ENCODE peak calls at places on chromosomes 4 and X, in six cellular contexts. One of them, this sample, is unnamed. For H3K36me3, the result is how much of the 10 kb centered on the place peaks cover.

GRCh38 chrX:123190096-123190495 is 6.0 kb downstream of the GRIA3 start:
- DNase-seq in Peyer's patch: no peak
- DNase-seq in colonic mucosa: no peak
- DNase-seq in kidney: no peak
- DNase-seq in spleen: no peak
- DNase-seq in CD8-positive, alpha-beta memory T cell: no peak
- DNase-seq in this sample: no peak

GRCh38 chrX:120769576-120770341 is 105.9 kb downstream of the CT47B1 start:
- DNase-seq in Peyer's patch: no peak
- DNase-seq in colonic mucosa: no peak
- DNase-seq in kidney: no peak
- DNase-seq in spleen: no peak
- DNase-seq in CD8-positive, alpha-beta memory T cell: no peak
- DNase-seq in this sample: no peak

GRCh38 chrX:10542549-10542948 is 77.8 kb downstream of the MID1 start:
- DNase-seq in Peyer's patch: no peak
- DNase-seq in colonic mucosa: no peak
- DNase-seq in kidney: no peak
- DNase-seq in spleen: no peak
- DNase-seq in CD8-positive, alpha-beta memory T cell: no peak
- DNase-seq in this sample: no peak

GRCh38 chr4:111788046-111788642 is 357.1 kb upstream of the FAM241A start:
- DNase-seq in Peyer's patch: no peak
- DNase-seq in colonic mucosa: no peak
- DNase-seq in kidney: no peak
- DNase-seq in spleen: no peak
- DNase-seq in CD8-positive, alpha-beta memory T cell: no peak
- DNase-seq in this sample: no peak

GRCh38 chr4:151553874-151554273 is 144.9 kb downstream of the FHIP1A start:
- DNase-seq in Peyer's patch: peak
- DNase-seq in colonic mucosa: peak
- DNase-seq in kidney: no peak
- DNase-seq in spleen: no peak
- DNase-seq in CD8-positive, alpha-beta memory T cell: no peak
- DNase-seq in this sample: no peak

GRCh38 chr4:1978741-1979476 is 29.9 kb downstream of the NELFA start:
- DNase-seq in Peyer's patch: no peak
- DNase-seq in colonic mucosa: no peak
- DNase-seq in kidney: peak
- DNase-seq in spleen: peak
- DNase-seq in CD8-positive, alpha-beta memory T cell: no peak
- DNase-seq in this sample: no peak

GRCh38 chr4:148790691-148791090 is 348.5 kb upstream of the NR3C2 start:
- DNase-seq in Peyer's patch: no peak
- DNase-seq in colonic mucosa: no peak
- DNase-seq in kidney: no peak
- DNase-seq in spleen: no peak
- DNase-seq in CD8-positive, alpha-beta memory T cell: no peak
- DNase-seq in this sample: no peak

GRCh38 chrX:14529288-14529989 is at the start of gene GLRA2:
- DNase-seq in Peyer's patch: peak
- DNase-seq in colonic mucosa: peak
- DNase-seq in kidney: no peak
- DNase-seq in spleen: no peak
- DNase-seq in CD8-positive, alpha-beta memory T cell: no peak
- DNase-seq in this sample: no peak

GRCh38 chrX:70554081-70554480 is 109.4 kb downstream of the DLG3 start:
- DNase-seq in Peyer's patch: no peak
- DNase-seq in colonic mucosa: no peak
- DNase-seq in kidney: no peak
- DNase-seq in spleen: no peak
- DNase-seq in CD8-positive, alpha-beta memory T cell: no peak
- DNase-seq in this sample: no peak

GRCh38 chrX:13797512-13797911 is 19.4 kb downstream of the GPM6B start:
- DNase-seq in Peyer's patch: no peak
- DNase-seq in colonic mucosa: no peak
- DNase-seq in kidney: no peak
- DNase-seq in spleen: no peak
- DNase-seq in CD8-positive, alpha-beta memory T cell: no peak
- DNase-seq in this sample: no peak

DNA sequence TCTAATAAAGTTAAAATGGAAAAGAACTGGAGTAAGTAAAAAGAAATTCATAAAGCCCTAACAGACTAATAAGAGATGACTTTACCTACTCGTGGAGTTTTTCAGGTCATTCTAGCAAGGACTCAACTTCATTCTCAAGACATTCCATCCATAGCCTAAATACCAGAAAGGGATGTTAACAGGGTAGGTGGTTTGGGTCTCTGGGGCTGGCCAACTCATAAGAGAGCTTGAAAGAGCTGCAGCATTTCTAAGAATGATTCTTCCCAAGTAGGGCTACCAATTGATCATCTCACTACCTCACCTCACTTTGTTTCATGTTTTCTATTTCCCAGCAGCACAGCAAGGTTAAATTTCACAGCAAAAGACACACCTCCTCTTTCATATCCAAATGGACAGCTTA is 614.7 kb upstream of the DIPK2B start:
- DNase-seq in Peyer's patch: no peak
- DNase-seq in colonic mucosa: no peak
- DNase-seq in kidney: no peak
- DNase-seq in spleen: no peak
- DNase-seq in CD8-positive, alpha-beta memory T cell: no peak
- DNase-seq in this sample: no peak
- H3K27ac ChIP-seq in Peyer's patch: no peak
- H3K27ac ChIP-seq in colonic mucosa: no peak
- H3K27ac ChIP-seq in kidney: no peak
- H3K27ac ChIP-seq in spleen: no peak
- H3K27ac ChIP-seq in CD8-positive, alpha-beta memory T cell: no peak
- H3K27ac ChIP-seq in this sample: no peak

GRCh38 chr4:7767526-7767925 is 172.1 kb downstream of the AFAP1 start:
- DNase-seq in Peyer's patch: no peak
- DNase-seq in colonic mucosa: no peak
- DNase-seq in kidney: no peak
- DNase-seq in spleen: peak
- DNase-seq in CD8-positive, alpha-beta memory T cell: no peak
- DNase-seq in this sample: no peak

GRCh38 chr4:7765676-7766075 is 174.0 kb downstream of the AFAP1 start:
- DNase-seq in Peyer's patch: no peak
- DNase-seq in colonic mucosa: no peak
- DNase-seq in kidney: peak
- DNase-seq in spleen: peak
- DNase-seq in CD8-positive, alpha-beta memory T cell: no peak
- DNase-seq in this sample: no peak

GRCh38 chr4:7767966-7768365 is 171.7 kb downstream of the AFAP1 start:
- DNase-seq in Peyer's patch: no peak
- DNase-seq in colonic mucosa: no peak
- DNase-seq in kidney: no peak
- DNase-seq in spleen: peak
- DNase-seq in CD8-positive, alpha-beta memory T cell: no peak
- DNase-seq in this sample: no peak

GRCh38 chr4:7766086-7766485 is 173.6 kb downstream of the AFAP1 start:
- DNase-seq in Peyer's patch: no peak
- DNase-seq in colonic mucosa: no peak
- DNase-seq in kidney: no peak
- DNase-seq in spleen: peak
- DNase-seq in CD8-positive, alpha-beta memory T cell: no peak
- DNase-seq in this sample: no peak

GRCh38 chr4:7766661-7767345 is 172.9 kb downstream of the AFAP1 start:
- DNase-seq in Peyer's patch: no peak
- DNase-seq in colonic mucosa: no peak
- DNase-seq in kidney: no peak
- DNase-seq in spleen: peak
- DNase-seq in CD8-positive, alpha-beta memory T cell: no peak
- DNase-seq in this sample: no peak
- H3K36me3 ChIP-seq in Peyer's patch: half or more
- H3K36me3 ChIP-seq in colonic mucosa: under half
- H3K36me3 ChIP-seq in kidney: under half
- H3K36me3 ChIP-seq in spleen: under half
- H3K36me3 ChIP-seq in CD8-positive, alpha-beta memory T cell: under half
- H3K36me3 ChIP-seq in this sample: under half

GRCh38 chrX:74249963-74250362 is 54.0 kb upstream of the ZCCHC13 start:
- DNase-seq in Peyer's patch: no peak
- DNase-seq in colonic mucosa: peak
- DNase-seq in kidney: no peak
- DNase-seq in spleen: no peak
- DNase-seq in CD8-positive, alpha-beta memory T cell: no peak
- DNase-seq in this sample: no peak

GRCh38 chrX:74248889-74249288 is 55.1 kb upstream of the ZCCHC13 start:
- DNase-seq in Peyer's patch: no peak
- DNase-seq in colonic mucosa: peak
- DNase-seq in kidney: no peak
- DNase-seq in spleen: no peak
- DNase-seq in CD8-positive, alpha-beta memory T cell: no peak
- DNase-seq in this sample: no peak

GRCh38 chrX:74246524-74246923 is 57.5 kb upstream of the ZCCHC13 start:
- DNase-seq in Peyer's patch: no peak
- DNase-seq in colonic mucosa: no peak
- DNase-seq in kidney: no peak
- DNase-seq in spleen: no peak
- DNase-seq in CD8-positive, alpha-beta memory T cell: no peak
- DNase-seq in this sample: no peak

GRCh38 chrX:74250574-74250973 is 53.4 kb upstream of the ZCCHC13 start:
- DNase-seq in Peyer's patch: no peak
- DNase-seq in colonic mucosa: no peak
- DNase-seq in kidney: no peak
- DNase-seq in spleen: no peak
- DNase-seq in CD8-positive, alpha-beta memory T cell: no peak
- DNase-seq in this sample: no peak

GRCh38 chrX:74251006-74251930 is 52.7 kb upstream of the ZCCHC13 start:
- DNase-seq in Peyer's patch: peak
- DNase-seq in colonic mucosa: peak
- DNase-seq in kidney: no peak
- DNase-seq in spleen: no peak
- DNase-seq in CD8-positive, alpha-beta memory T cell: no peak
- DNase-seq in this sample: no peak
- H3K27ac ChIP-seq in Peyer's patch: no peak
- H3K27ac ChIP-seq in colonic mucosa: peak
- H3K27ac ChIP-seq in kidney: peak
- H3K27ac ChIP-seq in spleen: peak
- H3K27ac ChIP-seq in CD8-positive, alpha-beta memory T cell: no peak
- H3K27ac ChIP-seq in this sample: peak

GRCh38 chrX:53379008-53379710 is 43.3 kb downstream of the SMC1A start:
- DNase-seq in Peyer's patch: no peak
- DNase-seq in colonic mucosa: no peak
- DNase-seq in kidney: no peak
- DNase-seq in spleen: no peak
- DNase-seq in CD8-positive, alpha-beta memory T cell: no peak
- DNase-seq in this sample: no peak
- H3K36me3 ChIP-seq in Peyer's patch: under half
- H3K36me3 ChIP-seq in colonic mucosa: under half
- H3K36me3 ChIP-seq in kidney: under half
- H3K36me3 ChIP-seq in spleen: half or more
- H3K36me3 ChIP-seq in CD8-positive, alpha-beta memory T cell: under half
- H3K36me3 ChIP-seq in this sample: half or more

DNA sequence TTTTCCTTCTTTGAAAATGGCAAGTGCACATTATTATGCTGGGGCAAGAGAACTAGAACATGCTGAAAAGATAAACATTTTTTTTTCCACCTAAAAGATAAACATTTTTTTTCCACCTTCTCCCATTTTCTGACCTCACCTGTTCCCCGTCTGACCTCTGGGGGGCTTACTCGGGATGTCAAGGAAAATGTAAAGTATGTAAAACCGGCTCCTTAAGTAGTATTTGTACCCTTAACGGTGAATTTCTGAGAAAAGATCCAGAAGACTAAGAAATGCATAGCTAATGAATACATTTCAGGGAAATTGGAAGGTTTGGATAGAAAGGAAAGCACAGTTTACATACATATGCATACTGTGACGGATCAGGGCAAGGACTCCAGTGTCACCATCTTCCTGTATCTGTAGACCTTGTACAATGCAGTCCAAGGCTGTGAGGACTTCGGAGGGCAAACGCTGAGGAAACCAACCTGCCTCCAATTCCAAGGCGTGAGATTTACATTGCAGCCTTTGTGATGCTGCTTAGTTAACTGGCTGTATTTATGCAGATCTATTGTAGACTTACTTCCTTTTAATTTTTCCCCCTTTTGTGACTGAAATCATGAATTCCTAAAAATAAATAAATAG is 2185.9 kb upstream of the TENM3 start:
- DNase-seq in Peyer's patch: no peak
- DNase-seq in colonic mucosa: no peak
- DNase-seq in kidney: no peak
- DNase-seq in spleen: no peak
- DNase-seq in CD8-positive, alpha-beta memory T cell: no peak
- DNase-seq in this sample: no peak
- H3K27ac ChIP-seq in Peyer's patch: no peak
- H3K27ac ChIP-seq in colonic mucosa: no peak
- H3K27ac ChIP-seq in kidney: no peak
- H3K27ac ChIP-seq in spleen: no peak
- H3K27ac ChIP-seq in CD8-positive, alpha-beta memory T cell: no peak
- H3K27ac ChIP-seq in this sample: no peak

GRCh38 chr4:84786478-84786877 is 180.0 kb downstream of the WDFY3 start:
- DNase-seq in Peyer's patch: no peak
- DNase-seq in colonic mucosa: no peak
- DNase-seq in kidney: no peak
- DNase-seq in spleen: no peak
- DNase-seq in CD8-positive, alpha-beta memory T cell: no peak
- DNase-seq in this sample: no peak
- H3K36me3 ChIP-seq in Peyer's patch: half or more
- H3K36me3 ChIP-seq in colonic mucosa: under half
- H3K36me3 ChIP-seq in kidney: half or more
- H3K36me3 ChIP-seq in spleen: under half
- H3K36me3 ChIP-seq in CD8-positive, alpha-beta memory T cell: under half
- H3K36me3 ChIP-seq in this sample: half or more